ENCODE peak calls at places on chromosomes 13 and 19, in four cellular contexts. K is GM04504, L is left kidney, O is bronchial epithelial cell. H is an unnamed sample.

GRCh38 chr13:96822900-96823299 is 171.4 kb downstream of the OXGR1 start:
- DNase-seq in K (no peak), L (peak), O (peak), H (no peak)

GRCh38 chr13:50843256-50844043 is at the start of gene DLEU7:
- DNase-seq in K (no peak), L (peak), O (no peak), H (no peak)

GRCh38 chr13:52850396-52851152 is 2.1 kb upstream of the PCDH8 start:
- DNase-seq in K (no peak), L (peak), O (peak), H (no peak)

GRCh38 chr13:46101002-46101401 is 3.8 kb downstream of the CPB2 start:
- DNase-seq in K (no peak), L (no peak), O (no peak), H (no peak)

GRCh38 chr19:2726160-2726855 is 5.1 kb upstream of the DIRAS1 start:
- DNase-seq in K (no peak), L (no peak), O (no peak), H (no peak)

GRCh38 chr13:35714096-35714495 is 237.6 kb upstream of the MAB21L1 start:
- DNase-seq in K (no peak), L (peak), O (no peak), H (no peak)

GRCh38 chr19:10074153-10074552 is 12.0 kb upstream of the SHFL start:
- DNase-seq in K (no peak), L (peak), O (peak), H (no peak)

GRCh38 chr19:13633109-13633508 is 126.8 kb upstream of the CACNA1A start:
- DNase-seq in K (no peak), L (peak), O (no peak), H (no peak)

GRCh38 chr13:85535306-85535705 is 263.9 kb downstream of the SLITRK6 start:
- DNase-seq in K (no peak), L (peak), O (no peak), H (no peak)